ENCODE peak calls at places on chromosomes 5 and 9, in nine cellular contexts. One of them, this sample, is unnamed.

GRCh38 chr5:50672663-50673062 is 6.2 kb downstream of the PARP8 start:
- DNase-seq in GM23338: no peak
- DNase-seq in heart left ventricle: no peak
- DNase-seq in fibroblast of lung: no peak
- DNase-seq in cardiac muscle cell: no peak
- DNase-seq in heart right ventricle: no peak
- DNase-seq in upper lobe of right lung: no peak
- DNase-seq in Peyer's patch: no peak
- DNase-seq in body of pancreas: no peak
- DNase-seq in this sample: no peak

GRCh38 chr9:33040792-33041458 is 15.9 kb downstream of the DNAJA1 start:
- DNase-seq in Peyer's patch: no peak
- DNase-seq in heart left ventricle: no peak
- DNase-seq in body of pancreas: no peak
- DNase-seq in cardiac muscle cell: no peak
- DNase-seq in fibroblast of lung: peak; percentile 38
- DNase-seq in upper lobe of right lung: no peak
- DNase-seq in GM23338: no peak
- DNase-seq in heart right ventricle: no peak
- DNase-seq in this sample: no peak

GRCh38 chr9:79129865-79130480 is 441.8 kb upstream of the TLE4 start:
- DNase-seq in cardiac muscle cell: peak; percentile 72
- DNase-seq in body of pancreas: peak; percentile 67
- DNase-seq in upper lobe of right lung: no peak
- DNase-seq in fibroblast of lung: peak; percentile 69
- DNase-seq in heart right ventricle: peak; percentile 18
- DNase-seq in heart left ventricle: no peak
- DNase-seq in Peyer's patch: no peak
- DNase-seq in GM23338: peak; percentile 48
- DNase-seq in this sample: peak; percentile 65

GRCh38 chr9:19999491-20000057 is 210.7 kb upstream of the SLC24A2 start:
- DNase-seq in cardiac muscle cell: peak; percentile 71
- DNase-seq in heart left ventricle: no peak
- DNase-seq in heart right ventricle: no peak
- DNase-seq in fibroblast of lung: peak; percentile 66
- DNase-seq in upper lobe of right lung: no peak
- DNase-seq in GM23338: no peak
- DNase-seq in Peyer's patch: no peak
- DNase-seq in body of pancreas: no peak
- DNase-seq in this sample: peak; percentile 50

GRCh38 chr9:79387091-79387490 is 184.7 kb upstream of the TLE4 start:
- DNase-seq in cardiac muscle cell: no peak
- DNase-seq in heart right ventricle: no peak
- DNase-seq in Peyer's patch: no peak
- DNase-seq in GM23338: peak; percentile 4
- DNase-seq in upper lobe of right lung: no peak
- DNase-seq in fibroblast of lung: no peak
- DNase-seq in heart left ventricle: no peak
- DNase-seq in body of pancreas: no peak
- DNase-seq in this sample: no peak

GRCh38 chr9:114314881-114315722 is 7.8 kb upstream of the ORM1 start:
- DNase-seq in body of pancreas: peak; percentile 52
- DNase-seq in heart left ventricle: peak; percentile 21
- DNase-seq in cardiac muscle cell: no peak
- DNase-seq in upper lobe of right lung: peak; percentile 71
- DNase-seq in GM23338: no peak
- DNase-seq in fibroblast of lung: no peak
- DNase-seq in heart right ventricle: no peak
- DNase-seq in Peyer's patch: peak; percentile 16
- DNase-seq in this sample: no peak

GRCh38 chr9:3397726-3398125 is 128.1 kb downstream of the RFX3 start:
- DNase-seq in GM23338: no peak
- DNase-seq in upper lobe of right lung: no peak
- DNase-seq in fibroblast of lung: no peak
- DNase-seq in heart right ventricle: no peak
- DNase-seq in cardiac muscle cell: no peak
- DNase-seq in heart left ventricle: no peak
- DNase-seq in body of pancreas: no peak
- DNase-seq in Peyer's patch: no peak
- DNase-seq in this sample: no peak

GRCh38 chr9:22052376-22052945 is 43.4 kb upstream of the CDKN2B start:
- DNase-seq in heart right ventricle: no peak
- DNase-seq in GM23338: no peak
- DNase-seq in Peyer's patch: no peak
- DNase-seq in upper lobe of right lung: no peak
- DNase-seq in cardiac muscle cell: peak; percentile 91
- DNase-seq in heart left ventricle: no peak
- DNase-seq in body of pancreas: no peak
- DNase-seq in fibroblast of lung: peak; percentile 94
- DNase-seq in this sample: peak; percentile 90

GRCh38 chr9:100401042-100401441 is 25.9 kb upstream of the MSANTD3 start:
- DNase-seq in GM23338: peak; percentile 47
- DNase-seq in fibroblast of lung: no peak
- DNase-seq in heart left ventricle: no peak
- DNase-seq in cardiac muscle cell: no peak
- DNase-seq in heart right ventricle: no peak
- DNase-seq in upper lobe of right lung: no peak
- DNase-seq in Peyer's patch: no peak
- DNase-seq in body of pancreas: no peak
- DNase-seq in this sample: no peak

GRCh38 chr5:135186662-135187522 is 152.9 kb upstream of the PITX1 start:
- DNase-seq in fibroblast of lung: no peak
- DNase-seq in cardiac muscle cell: no peak
- DNase-seq in heart left ventricle: no peak
- DNase-seq in heart right ventricle: no peak
- DNase-seq in upper lobe of right lung: no peak
- DNase-seq in Peyer's patch: no peak
- DNase-seq in GM23338: no peak
- DNase-seq in body of pancreas: no peak
- DNase-seq in this sample: peak; percentile 57

GRCh38 chr5:178630475-178630930 is 3.7 kb upstream of the CLK4 start:
- DNase-seq in cardiac muscle cell: no peak
- DNase-seq in heart left ventricle: no peak
- DNase-seq in fibroblast of lung: peak; percentile 8
- DNase-seq in body of pancreas: no peak
- DNase-seq in GM23338: no peak
- DNase-seq in heart right ventricle: no peak
- DNase-seq in Peyer's patch: no peak
- DNase-seq in upper lobe of right lung: no peak
- DNase-seq in this sample: peak; percentile 14

GRCh38 chr5:586751-587285 is 25.3 kb upstream of the CEP72 start:
- DNase-seq in heart right ventricle: no peak
- DNase-seq in GM23338: peak; percentile 29
- DNase-seq in cardiac muscle cell: no peak
- DNase-seq in fibroblast of lung: no peak
- DNase-seq in upper lobe of right lung: peak; percentile 38
- DNase-seq in body of pancreas: peak; percentile 37
- DNase-seq in heart left ventricle: no peak
- DNase-seq in Peyer's patch: no peak
- DNase-seq in this sample: no peak

GRCh38 chr9:115910899-115911298 is 242.7 kb upstream of the PAPPA start:
- DNase-seq in heart left ventricle: no peak
- DNase-seq in GM23338: no peak
- DNase-seq in body of pancreas: no peak
- DNase-seq in cardiac muscle cell: no peak
- DNase-seq in fibroblast of lung: no peak
- DNase-seq in Peyer's patch: no peak
- DNase-seq in heart right ventricle: no peak
- DNase-seq in upper lobe of right lung: no peak
- DNase-seq in this sample: no peak

GRCh38 chr9:88949961-88950340 is 41.3 kb upstream of the S1PR3 start:
- DNase-seq in body of pancreas: no peak
- DNase-seq in heart left ventricle: no peak
- DNase-seq in cardiac muscle cell: no peak
- DNase-seq in GM23338: no peak
- DNase-seq in upper lobe of right lung: no peak
- DNase-seq in heart right ventricle: no peak
- DNase-seq in fibroblast of lung: no peak
- DNase-seq in Peyer's patch: no peak
- DNase-seq in this sample: peak; percentile 18

GRCh38 chr5:103119067-103119764 is 722 bp downstream of the GIN1 start:
- DNase-seq in cardiac muscle cell: no peak
- DNase-seq in upper lobe of right lung: no peak
- DNase-seq in GM23338: no peak
- DNase-seq in heart right ventricle: no peak
- DNase-seq in heart left ventricle: no peak
- DNase-seq in Peyer's patch: no peak
- DNase-seq in fibroblast of lung: peak; percentile 49
- DNase-seq in body of pancreas: no peak
- DNase-seq in this sample: peak; percentile 4

GRCh38 chr9:135478858-135479468 is 619 bp upstream of the PPP1R26 start:
- DNase-seq in fibroblast of lung: peak; percentile 23
- DNase-seq in body of pancreas: peak; percentile 79
- DNase-seq in GM23338: peak; percentile 65
- DNase-seq in heart right ventricle: no peak
- DNase-seq in Peyer's patch: peak; percentile 18
- DNase-seq in cardiac muscle cell: peak; percentile 20
- DNase-seq in upper lobe of right lung: peak; percentile 82
- DNase-seq in heart left ventricle: no peak
- DNase-seq in this sample: peak; percentile 29
- TF ChIP-seq CTCF in fibroblast of lung: no peak
- TF ChIP-seq CTCF in body of pancreas: no peak
- TF ChIP-seq CTCF in GM23338: peak; percentile 27
- TF ChIP-seq CTCF in heart right ventricle: no peak
- TF ChIP-seq CTCF in Peyer's patch: no peak
- TF ChIP-seq CTCF in cardiac muscle cell: peak; percentile 23
- TF ChIP-seq CTCF in upper lobe of right lung: peak; percentile 25
- TF ChIP-seq CTCF in heart left ventricle: no peak
- TF ChIP-seq CTCF in this sample: peak; percentile 26

GRCh38 chr5:14667290-14667689 is 2.8 kb downstream of the OTULIN start:
- DNase-seq in cardiac muscle cell: no peak
- DNase-seq in GM23338: no peak
- DNase-seq in heart left ventricle: no peak
- DNase-seq in body of pancreas: no peak
- DNase-seq in heart right ventricle: no peak
- DNase-seq in Peyer's patch: no peak
- DNase-seq in upper lobe of right lung: no peak
- DNase-seq in fibroblast of lung: no peak
- DNase-seq in this sample: no peak

GRCh38 chr5:14667770-14668169 is 3.3 kb downstream of the OTULIN start:
- DNase-seq in fibroblast of lung: no peak
- DNase-seq in body of pancreas: no peak
- DNase-seq in heart left ventricle: no peak
- DNase-seq in GM23338: no peak
- DNase-seq in upper lobe of right lung: no peak
- DNase-seq in heart right ventricle: no peak
- DNase-seq in cardiac muscle cell: no peak
- DNase-seq in Peyer's patch: no peak
- DNase-seq in this sample: no peak

GRCh38 chr5:14669975-14670374 is 5.5 kb downstream of the OTULIN start:
- DNase-seq in body of pancreas: no peak
- DNase-seq in heart right ventricle: no peak
- DNase-seq in GM23338: no peak
- DNase-seq in fibroblast of lung: no peak
- DNase-seq in heart left ventricle: no peak
- DNase-seq in cardiac muscle cell: no peak
- DNase-seq in upper lobe of right lung: no peak
- DNase-seq in Peyer's patch: no peak
- DNase-seq in this sample: no peak

GRCh38 chr5:14669415-14669814 is 4.9 kb downstream of the OTULIN start:
- DNase-seq in Peyer's patch: no peak
- DNase-seq in heart right ventricle: no peak
- DNase-seq in heart left ventricle: no peak
- DNase-seq in upper lobe of right lung: no peak
- DNase-seq in body of pancreas: no peak
- DNase-seq in fibroblast of lung: no peak
- DNase-seq in cardiac muscle cell: no peak
- DNase-seq in GM23338: no peak
- DNase-seq in this sample: no peak

GRCh38 chr5:14668247-14668646 is 3.7 kb downstream of the OTULIN start:
- DNase-seq in heart right ventricle: no peak
- DNase-seq in GM23338: no peak
- DNase-seq in body of pancreas: no peak
- DNase-seq in Peyer's patch: no peak
- DNase-seq in upper lobe of right lung: no peak
- DNase-seq in heart left ventricle: no peak
- DNase-seq in cardiac muscle cell: no peak
- DNase-seq in fibroblast of lung: no peak
- DNase-seq in this sample: no peak
- H3K4me3 ChIP-seq in heart right ventricle: no peak overlapping the region
- H3K4me3 ChIP-seq in GM23338: no peak overlapping the region
- H3K4me3 ChIP-seq in body of pancreas: no peak overlapping the region
- H3K4me3 ChIP-seq in Peyer's patch: no peak overlapping the region
- H3K4me3 ChIP-seq in upper lobe of right lung: no peak overlapping the region
- H3K4me3 ChIP-seq in heart left ventricle: no peak overlapping the region
- H3K4me3 ChIP-seq in cardiac muscle cell: no peak overlapping the region
- H3K4me3 ChIP-seq in fibroblast of lung: no peak overlapping the region
- H3K4me3 ChIP-seq in this sample: no peak overlapping the region

GRCh38 chr9:132647806-132648205 is 22.0 kb downstream of the DDX31 start:
- DNase-seq in heart right ventricle: no peak
- DNase-seq in upper lobe of right lung: no peak
- DNase-seq in cardiac muscle cell: peak; percentile 44
- DNase-seq in Peyer's patch: no peak
- DNase-seq in heart left ventricle: no peak
- DNase-seq in fibroblast of lung: peak; percentile 70
- DNase-seq in body of pancreas: no peak
- DNase-seq in GM23338: no peak
- DNase-seq in this sample: peak; percentile 81

GRCh38 chr9:132647355-132647754 is 22.4 kb downstream of the DDX31 start:
- DNase-seq in Peyer's patch: no peak
- DNase-seq in body of pancreas: no peak
- DNase-seq in GM23338: no peak
- DNase-seq in cardiac muscle cell: peak; percentile 97
- DNase-seq in upper lobe of right lung: no peak
- DNase-seq in fibroblast of lung: peak; percentile 99
- DNase-seq in heart right ventricle: no peak
- DNase-seq in heart left ventricle: no peak
- DNase-seq in this sample: peak; percentile 99

GRCh38 chr9:132648283-132648682 is 21.5 kb downstream of the DDX31 start:
- DNase-seq in cardiac muscle cell: no peak
- DNase-seq in upper lobe of right lung: no peak
- DNase-seq in GM23338: no peak
- DNase-seq in heart right ventricle: no peak
- DNase-seq in fibroblast of lung: no peak
- DNase-seq in body of pancreas: no peak
- DNase-seq in heart left ventricle: no peak
- DNase-seq in Peyer's patch: no peak
- DNase-seq in this sample: no peak

GRCh38 chr9:132648685-132649084 is 21.1 kb downstream of the DDX31 start:
- DNase-seq in upper lobe of right lung: no peak
- DNase-seq in Peyer's patch: no peak
- DNase-seq in heart left ventricle: no peak
- DNase-seq in heart right ventricle: no peak
- DNase-seq in cardiac muscle cell: no peak
- DNase-seq in GM23338: no peak
- DNase-seq in fibroblast of lung: no peak
- DNase-seq in body of pancreas: no peak
- DNase-seq in this sample: peak; percentile 37

GRCh38 chr9:132651259-132651658 is 18.5 kb downstream of the DDX31 start:
- DNase-seq in cardiac muscle cell: peak; percentile 95
- DNase-seq in GM23338: no peak
- DNase-seq in heart right ventricle: no peak
- DNase-seq in heart left ventricle: no peak
- DNase-seq in fibroblast of lung: peak; percentile 99
- DNase-seq in upper lobe of right lung: no peak
- DNase-seq in body of pancreas: peak; percentile 16
- DNase-seq in Peyer's patch: no peak
- DNase-seq in this sample: peak; percentile 96
- TF ChIP-seq CTCF in cardiac muscle cell: peak; percentile 72
- TF ChIP-seq CTCF in GM23338: peak; percentile 47
- TF ChIP-seq CTCF in heart right ventricle: peak; percentile 36
- TF ChIP-seq CTCF in heart left ventricle: no peak
- TF ChIP-seq CTCF in fibroblast of lung: peak; percentile 72
- TF ChIP-seq CTCF in upper lobe of right lung: peak; percentile 15
- TF ChIP-seq CTCF in body of pancreas: peak; percentile 37
- TF ChIP-seq CTCF in Peyer's patch: no peak
- TF ChIP-seq CTCF in this sample: peak; percentile 70

GRCh38 chr9:91945277-91946074 is 4.6 kb downstream of the ROR2 start:
- DNase-seq in fibroblast of lung: peak; percentile 95
- DNase-seq in heart left ventricle: no peak
- DNase-seq in heart right ventricle: no peak
- DNase-seq in upper lobe of right lung: no peak
- DNase-seq in cardiac muscle cell: peak; percentile 85
- DNase-seq in Peyer's patch: no peak
- DNase-seq in GM23338: peak; percentile 70
- DNase-seq in body of pancreas: peak; percentile 43
- DNase-seq in this sample: peak; percentile 96
- H3K4me3 ChIP-seq in fibroblast of lung: no peak overlapping the region
- H3K4me3 ChIP-seq in heart left ventricle: no peak overlapping the region
- H3K4me3 ChIP-seq in heart right ventricle: no peak overlapping the region
- H3K4me3 ChIP-seq in upper lobe of right lung: no peak overlapping the region
- H3K4me3 ChIP-seq in cardiac muscle cell: peak overlapping the region; percentile 12
- H3K4me3 ChIP-seq in Peyer's patch: no peak overlapping the region
- H3K4me3 ChIP-seq in GM23338: peak overlapping the region; percentile 5
- H3K4me3 ChIP-seq in body of pancreas: no peak overlapping the region
- H3K4me3 ChIP-seq in this sample: peak overlapping the region; percentile 40